ENCODE peak calls at places on chromosomes 3 and 15, in seven cellular contexts. I is pancreas; A is A549; O is fibroblast of lung; H is OCI-LY7; N is CD8-positive, alpha-beta T cell; C is GM12878. L is an unnamed sample.

GRCh38 chr3:9149566-9149965 is 99.9 kb downstream of the SRGAP3 start:
- DNase-seq in I (no peak), N (no peak), A (no peak), O (no peak), C (no peak), H (no peak), L (no peak)

GRCh38 chr3:194497799-194498575 is 11.2 kb upstream of the ATP13A3 start:
- DNase-seq in O (no peak), N (no peak), H (no peak), C (no peak), A (no peak), I (no peak), L (peak; percentile 67)

GRCh38 chr15:38398134-38398533 is 55.8 kb upstream of the FAM98B start:
- DNase-seq in H (no peak), O (peak; percentile 93), I (no peak), N (no peak), C (no peak), A (peak; percentile 14), L (peak; percentile 76)

GRCh38 chr15:56244237-56244810 is 645 bp upstream of the RFX7 start:
- DNase-seq in C (no peak), I (no peak), H (peak; percentile 68), N (peak; percentile 23), O (peak; percentile 77), A (peak; percentile 87), L (peak; percentile 61)

GRCh38 chr15:50590288-50590687 is 43.8 kb upstream of the USP50 start:
- DNase-seq in O (no peak), H (no peak), A (no peak), I (no peak), C (no peak), N (no peak), L (no peak)

GRCh38 chr3:150370129-150370602 is 37.9 kb upstream of the TSC22D2 start:
- DNase-seq in C (no peak), O (peak; percentile 97), N (no peak), I (no peak), A (peak; percentile 95), H (no peak), L (peak; percentile 77)

GRCh38 chr3:168531116-168531515 is 435.4 kb upstream of the GOLIM4 start:
- DNase-seq in O (no peak), C (no peak), A (no peak), N (no peak), I (no peak), H (no peak), L (no peak)

GRCh38 chr3:192422998-192423349 is 304.4 kb downstream of the FGF12 start:
- DNase-seq in O (peak; percentile 19), A (no peak), I (no peak), N (no peak), C (no peak), H (peak; percentile 20), L (no peak)

GRCh38 chr3:106683931-106684330 is 693.3 kb upstream of the CCDC54 start:
- DNase-seq in H (no peak), I (no peak), N (no peak), C (no peak), A (no peak), O (no peak), L (no peak)

GRCh38 chr15:24752354-24752753 is 76.8 kb downstream of the NPAP1 start:
- DNase-seq in N (no peak), I (no peak), C (no peak), O (no peak), A (no peak), H (no peak), L (no peak)

GRCh38 chr3:186920301-186920700 is 10.0 kb upstream of the ST6GAL1 start:
- DNase-seq in O (no peak), N (no peak), H (no peak), A (no peak), C (no peak), I (no peak), L (no peak)

GRCh38 chr3:27877122-27878011 is 155.2 kb upstream of the EOMES start:
- DNase-seq in H (no peak), O (no peak), C (no peak), I (no peak), A (no peak), N (no peak), L (no peak)

GRCh38 chr15:69557340-69558137 is 104.9 kb downstream of the RPLP1 start:
- DNase-seq in A (peak; percentile 96), C (no peak), N (no peak), H (no peak), I (no peak), O (peak; percentile 94), L (no peak)

GRCh38 chr15:58332676-58333400 is 99.0 kb upstream of the LIPC start:
- DNase-seq in O (peak; percentile 84), N (no peak), H (no peak), I (no peak), A (peak; percentile 97), C (no peak), L (no peak)

GRCh38 chr3:197015790-197016705 is 13.6 kb downstream of the MELTF start:
- DNase-seq in I (peak; percentile 42), H (no peak), N (no peak), A (no peak), C (no peak), O (no peak), L (no peak)

GRCh38 chr3:110383356-110383755 is 688.3 kb upstream of the NECTIN3 start:
- DNase-seq in I (no peak), C (no peak), N (no peak), A (no peak), O (no peak), H (no peak), L (no peak)

GRCh38 chr3:15632212-15632580 is 30.7 kb downstream of the BTD start:
- DNase-seq in O (no peak), N (no peak), C (no peak), H (no peak), A (no peak), I (no peak), L (no peak)

DNA sequence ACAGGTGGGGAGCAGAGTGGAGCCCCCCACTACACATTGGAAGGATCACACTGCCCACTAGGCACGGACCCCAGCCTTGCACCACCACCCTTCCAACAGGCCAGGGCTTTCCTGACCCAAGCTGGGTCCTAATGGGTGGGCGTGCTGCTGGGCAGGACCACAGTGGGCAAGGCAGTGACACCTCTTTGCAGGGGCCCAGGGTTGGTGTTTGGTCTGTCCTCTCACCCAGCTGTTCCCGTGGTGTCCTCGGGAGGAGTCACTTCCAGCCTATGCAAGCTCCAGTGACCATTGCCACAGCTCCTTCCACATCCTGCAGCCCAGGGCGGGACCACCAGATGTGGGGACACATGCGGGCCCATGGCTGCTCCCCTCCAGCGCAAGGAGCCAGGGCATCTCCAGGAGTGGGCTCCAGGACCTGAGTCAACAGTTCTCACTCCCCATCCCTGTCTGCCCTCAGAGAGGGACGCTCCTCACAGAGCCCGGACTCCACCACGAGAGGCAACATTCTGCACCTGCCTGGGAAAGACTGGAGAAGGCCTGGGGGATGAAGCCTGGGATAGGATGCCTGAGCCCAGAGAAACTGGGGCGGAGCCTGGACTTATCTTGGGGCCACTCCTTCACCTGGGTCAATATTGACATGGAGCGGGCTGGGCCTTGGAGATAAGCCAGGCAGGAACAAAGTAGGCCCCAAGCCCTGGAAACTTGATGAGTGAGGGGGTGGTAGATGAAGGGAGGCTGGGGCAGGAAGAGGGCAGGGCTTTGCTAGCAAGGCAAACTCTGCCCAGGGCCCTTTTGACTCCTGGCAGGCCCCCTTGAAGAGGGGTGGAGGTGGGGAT is 3.9 kb upstream of the VILL start:
- DNase-seq in C (no peak), O (no peak), I (peak; percentile 95), N (no peak), H (no peak), A (peak; percentile 65), L (no peak)
- H3K4me1 ChIP-seq in C (no peaks in the 10 kb centered on the region), O (no peaks in the 10 kb centered on the region), I (peaks cover 28% of the 10 kb centered on the region), N (no peaks in the 10 kb centered on the region), H (peaks cover 3% of the 10 kb centered on the region), A (peaks cover 14% of the 10 kb centered on the region), L (peaks cover 10% of the 10 kb centered on the region)

DNA sequence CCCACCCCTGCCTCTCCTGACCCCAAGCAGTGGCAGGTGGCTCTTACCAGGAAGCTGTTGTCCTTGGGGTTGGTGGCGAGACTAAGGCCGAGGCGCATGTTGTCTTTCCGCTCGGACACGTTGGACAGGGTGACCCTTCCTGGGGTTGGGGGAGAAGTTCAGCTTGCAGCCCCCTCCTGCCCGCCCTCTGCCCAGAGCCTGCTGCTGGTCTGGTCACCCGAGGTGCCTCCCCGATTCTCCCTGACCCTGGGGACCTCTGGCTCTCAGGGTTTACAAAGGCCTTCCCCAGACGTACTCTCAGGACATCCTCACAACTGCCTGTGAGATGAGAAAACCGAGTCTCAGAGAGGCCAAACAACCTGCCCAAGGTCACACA is 67.3 kb downstream of the ITGA11 start:
- DNase-seq in I (no peak), H (no peak), O (no peak), C (no peak), A (no peak), N (no peak), L (no peak)
- H3K27ac ChIP-seq in I (no peak overlapping the region), H (no peak overlapping the region), O (no peak overlapping the region), C (no peak overlapping the region), A (peak overlapping the region; percentile 47), N (no peak overlapping the region), L (peak overlapping the region; percentile 86)

GRCh38 chr15:22227961-22228762 is 147.8 kb downstream of the OR4M2 start:
- DNase-seq in H (no peak), O (no peak), C (no peak), A (no peak), N (no peak), I (no peak), L (no peak)

GRCh38 chr15:22229971-22230815 is 149.9 kb downstream of the OR4M2 start:
- DNase-seq in I (no peak), N (no peak), H (no peak), A (no peak), C (no peak), O (no peak), L (no peak)

GRCh38 chr15:22227411-22227810 is 147.1 kb downstream of the OR4M2 start:
- DNase-seq in H (no peak), O (no peak), C (no peak), A (no peak), N (no peak), I (no peak), L (no peak)

GRCh38 chr15:22226034-22226790 is 145.9 kb downstream of the OR4M2 start:
- DNase-seq in O (no peak), H (no peak), A (no peak), C (no peak), I (peak; percentile 57), N (no peak), L (no peak)

GRCh38 chr15:22224241-22224671 is 143.9 kb downstream of the OR4M2 start:
- DNase-seq in N (no peak), I (no peak), O (no peak), A (peak; percentile 78), H (peak; percentile 50), C (no peak), L (no peak)
- H3K9me3 ChIP-seq in N (no peaks in the 10 kb centered on the region), I (no peaks in the 10 kb centered on the region), O (peaks cover 8% of the 10 kb centered on the region), A (no peaks in the 10 kb centered on the region), H (no peaks in the 10 kb centered on the region), C (no peaks in the 10 kb centered on the region), L (no peaks in the 10 kb centered on the region)

GRCh38 chr3:35675206-35675605 is 35.9 kb downstream of the ARPP21 start:
- DNase-seq in H (no peak), I (no peak), N (no peak), C (no peak), O (no peak), A (no peak), L (no peak)

GRCh38 chr3:35674451-35675109 is 35.3 kb downstream of the ARPP21 start:
- DNase-seq in I (no peak), C (no peak), N (no peak), H (no peak), A (no peak), O (no peak), L (no peak)

GRCh38 chr3:35671483-35671882 is 32.2 kb downstream of the ARPP21 start:
- DNase-seq in O (no peak), I (no peak), H (peak; percentile 20), N (no peak), C (no peak), A (no peak), L (no peak)

GRCh38 chr3:35675621-35676020 is 36.3 kb downstream of the ARPP21 start:
- DNase-seq in C (no peak), H (no peak), A (no peak), O (no peak), I (no peak), N (no peak), L (no peak)

GRCh38 chr3:35673017-35673416 is 33.7 kb downstream of the ARPP21 start:
- DNase-seq in H (no peak), A (no peak), I (no peak), N (no peak), O (no peak), C (no peak), L (no peak)
- H3K4me1 ChIP-seq in H (peaks cover 41% of the 10 kb centered on the region), A (no peaks in the 10 kb centered on the region), I (no peaks in the 10 kb centered on the region), N (no peaks in the 10 kb centered on the region), O (no peaks in the 10 kb centered on the region), C (no peaks in the 10 kb centered on the region), L (no peaks in the 10 kb centered on the region)